ENCODE peak calls at places on chromosomes 4 and X, in seven cellular contexts. D is A549, U is K562, V is sigmoid colon, G is ovary, E is HepG2, C is suprapubic skin. J is an unnamed sample. For H3K4me1, the result is how much of the 10 kb centered on the place peaks cover.

GRCh38 chr4:127622923-127623754 is 9.6 kb upstream of the INTU start:
- DNase-seq in G (peak), E (peak), C (no peak), V (no peak), U (no peak), D (peak), J (no peak)

GRCh38 chr4:148962539-148963290 is 520.5 kb upstream of the NR3C2 start:
- DNase-seq in C (no peak), E (no peak), U (no peak), G (no peak), V (no peak), D (no peak), J (no peak)

GRCh38 chr4:156763511-156763910 is 208.1 kb downstream of the PDGFC start:
- DNase-seq in U (no peak), D (no peak), E (no peak), G (no peak), V (no peak), C (no peak), J (no peak)

GRCh38 chr4:3829211-3829953 is 63.2 kb downstream of the ADRA2C start:
- DNase-seq in D (no peak), C (no peak), E (no peak), V (no peak), U (no peak), G (no peak), J (no peak)

GRCh38 chr4:71307729-71308128 is 31.1 kb upstream of the SLC4A4 start:
- DNase-seq in D (no peak), G (no peak), V (no peak), U (no peak), E (no peak), C (no peak), J (no peak)

GRCh38 chr4:166458756-166459155 is 585.7 kb downstream of the TLL1 start:
- DNase-seq in G (no peak), E (no peak), C (no peak), U (no peak), D (no peak), V (no peak), J (no peak)

GRCh38 chr4:167903291-167903721 is 189.0 kb upstream of the ANXA10 start:
- DNase-seq in D (peak), G (no peak), C (no peak), V (no peak), U (no peak), E (no peak), J (no peak)

GRCh38 chr4:151045907-151046306 is 30.8 kb upstream of the LRBA start:
- DNase-seq in V (no peak), D (no peak), C (no peak), G (no peak), E (peak), U (peak), J (no peak)

GRCh38 chrX:28398352-28398751 is 188.9 kb upstream of the IL1RAPL1 start:
- DNase-seq in C (no peak), U (no peak), G (no peak), V (no peak), E (no peak), D (no peak), J (no peak)

GRCh38 chr4:17310269-17310652 is 201.6 kb downstream of the QDPR start:
- DNase-seq in C (no peak), V (no peak), U (no peak), E (no peak), D (no peak), G (no peak), J (no peak)

GRCh38 chr4:172173206-172173605 is 360.0 kb downstream of the GALNTL6 start:
- DNase-seq in G (no peak), U (no peak), V (no peak), D (no peak), E (no peak), C (no peak), J (no peak)

DNA sequence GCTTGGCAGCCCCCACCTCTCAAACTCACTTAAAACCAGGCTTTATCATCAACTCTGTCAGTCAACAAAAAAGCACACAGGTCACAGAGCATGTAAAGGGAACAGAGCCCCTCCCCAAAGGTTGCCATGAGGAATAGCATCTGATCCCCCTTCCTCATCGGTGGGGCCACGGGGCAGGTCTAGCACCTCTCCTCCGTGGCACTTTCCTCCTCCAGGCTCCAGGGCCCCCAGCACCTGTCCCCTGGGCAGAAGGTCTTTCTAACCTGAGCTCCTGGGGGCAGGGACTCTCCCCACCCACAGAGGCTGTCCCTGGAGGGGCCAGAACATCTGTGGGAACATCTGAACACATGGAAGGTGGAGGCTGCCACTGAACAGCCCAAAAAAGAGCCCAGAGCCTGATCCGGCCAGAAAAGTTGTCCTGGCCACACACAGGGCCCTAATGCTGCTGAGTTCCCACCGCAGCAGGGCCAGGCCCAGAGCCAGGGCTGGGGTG is 65.7 kb downstream of the ZFYVE28 start:
- DNase-seq in G (no peak), D (no peak), U (no peak), V (peak), C (peak), E (no peak), J (no peak)
- H3K27ac ChIP-seq in G (no peak), D (no peak), U (no peak), V (no peak), C (no peak), E (no peak), J (no peak)

DNA sequence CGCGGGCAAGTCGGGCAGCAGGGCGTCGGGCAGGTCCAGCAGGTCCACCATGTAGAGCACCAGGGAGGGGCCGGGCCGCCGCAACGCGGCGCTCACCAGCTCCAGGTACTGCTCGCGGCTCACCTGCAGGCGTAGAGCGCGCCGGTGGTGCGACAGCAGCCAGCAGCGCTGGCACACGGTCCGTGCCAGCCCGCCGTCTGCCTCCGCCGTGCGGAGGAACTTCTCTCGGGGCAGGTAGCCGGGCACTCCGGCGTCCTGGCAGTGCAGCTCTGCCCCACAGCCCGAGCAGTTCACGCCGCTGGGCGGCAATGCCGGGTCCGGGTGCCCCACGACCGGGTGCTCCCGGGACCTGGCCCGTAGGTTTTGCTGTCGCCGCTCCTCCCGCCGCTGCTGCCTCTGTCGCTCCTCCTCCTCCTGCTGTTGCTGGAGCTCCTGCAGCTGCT is 507 bp downstream of the NOA1 start:
- DNase-seq in C (peak), E (peak), U (peak), G (peak), D (peak), V (peak), J (no peak)
- TF ChIP-seq EP300 in C (no peak), E (no peak), U (no peak), G (no peak), D (no peak), V (no peak), J (no peak)

DNA sequence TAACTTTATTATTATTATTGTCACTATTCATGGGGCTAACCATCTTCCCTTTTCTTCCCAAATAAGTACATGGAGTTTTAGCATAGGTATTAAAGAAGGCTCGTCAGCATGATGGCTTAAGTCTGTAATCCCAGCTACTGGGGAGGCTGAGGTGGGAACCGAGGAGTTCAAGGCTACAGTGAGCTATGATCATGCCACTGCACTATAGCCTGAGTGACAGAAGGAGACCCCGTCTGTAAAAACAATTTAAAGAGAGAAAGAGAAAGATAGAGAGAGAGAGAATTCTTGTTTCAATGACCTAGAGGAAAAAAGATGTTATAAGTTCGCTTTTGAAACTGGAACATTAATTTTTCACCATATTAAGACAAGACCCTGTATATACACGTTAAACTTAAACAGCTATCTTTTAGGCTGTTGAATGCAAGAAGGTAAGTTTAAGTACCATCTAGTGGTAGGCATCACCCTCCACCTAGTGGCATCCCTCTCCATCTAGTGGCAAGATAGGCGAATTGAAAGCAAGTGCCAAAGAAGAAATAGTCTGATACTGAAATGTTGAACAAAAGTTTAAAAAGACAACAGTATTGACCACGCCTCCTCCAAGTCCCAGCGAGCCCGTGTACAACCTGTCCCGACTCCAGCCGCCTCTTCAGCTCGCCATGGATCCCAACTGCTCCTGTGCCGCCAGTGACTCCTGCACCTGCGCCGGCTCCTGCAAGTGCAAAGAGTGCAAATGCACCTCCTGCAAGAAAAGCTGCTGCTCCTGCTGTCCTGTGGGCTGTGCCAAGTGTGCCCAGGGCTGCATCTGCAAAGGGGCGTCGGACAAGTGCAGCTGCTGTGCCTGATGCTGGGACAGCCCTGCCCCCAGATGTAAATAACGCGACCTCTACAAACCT is 26.0 kb upstream of the YTHDC1 start:
- DNase-seq in G (peak), U (peak), C (no peak), E (peak), V (no peak), D (peak), J (peak)
- H3K4me1 ChIP-seq in G (under half), U (under half), C (under half), E (under half), V (under half), D (under half), J (under half)

GRCh38 chr4:40262861-40263260 is 66.0 kb downstream of the RHOH start:
- DNase-seq in G (no peak), U (no peak), E (no peak), V (no peak), D (no peak), C (no peak), J (no peak)

GRCh38 chr4:40269133-40269532 is 66.0 kb upstream of the CHRNA9 start:
- DNase-seq in U (no peak), D (no peak), C (no peak), E (no peak), V (no peak), G (no peak), J (no peak)

GRCh38 chr4:40264995-40265909 is 68.4 kb downstream of the RHOH start:
- DNase-seq in U (peak), C (no peak), E (no peak), G (peak), D (no peak), V (no peak), J (no peak)

GRCh38 chr4:40264497-40264896 is 67.7 kb downstream of the RHOH start:
- DNase-seq in V (no peak), D (peak), G (no peak), U (no peak), C (no peak), E (no peak), J (no peak)

GRCh38 chr4:40265910-40266274 is 69.1 kb downstream of the RHOH start:
- DNase-seq in C (no peak), V (no peak), D (no peak), G (no peak), E (no peak), U (no peak), J (no peak)
- H3K27ac ChIP-seq in C (no peak), V (no peak), D (peak), G (no peak), E (no peak), U (no peak), J (no peak)

J was measured in tibial nerve.